ENCODE peak calls at places on chromosome 4, in eight cellular contexts. One of them, this sample, is unnamed.

GRCh38 chr4:147160908-147161513 is 215.3 kb upstream of the TTC29 start:
- DNase-seq in vagina: no peak
- DNase-seq in cardiac fibroblast: peak; percentile 80
- DNase-seq in kidney epithelial cell: peak; percentile 25
- DNase-seq in ovary: no peak
- DNase-seq in ascending aorta: no peak
- DNase-seq in transverse colon: no peak
- DNase-seq in endothelial cell of umbilical vein: peak; percentile 53
- DNase-seq in this sample: no peak

GRCh38 chr4:149203256-149204001 is 612.2 kb downstream of the IQCM start:
- DNase-seq in vagina: no peak
- DNase-seq in cardiac fibroblast: peak; percentile 54
- DNase-seq in kidney epithelial cell: no peak
- DNase-seq in ovary: no peak
- DNase-seq in ascending aorta: no peak
- DNase-seq in transverse colon: no peak
- DNase-seq in endothelial cell of umbilical vein: no peak
- DNase-seq in this sample: peak; percentile 58

GRCh38 chr4:38091636-38092035 is 131.4 kb downstream of the PTTG2 start:
- DNase-seq in vagina: no peak
- DNase-seq in cardiac fibroblast: peak; percentile 37
- DNase-seq in kidney epithelial cell: no peak
- DNase-seq in ovary: no peak
- DNase-seq in ascending aorta: no peak
- DNase-seq in transverse colon: no peak
- DNase-seq in endothelial cell of umbilical vein: no peak
- DNase-seq in this sample: no peak

GRCh38 chr4:43251760-43252317 is 359.3 kb downstream of the GRXCR1 start:
- DNase-seq in vagina: no peak
- DNase-seq in cardiac fibroblast: no peak
- DNase-seq in kidney epithelial cell: no peak
- DNase-seq in ovary: no peak
- DNase-seq in ascending aorta: no peak
- DNase-seq in transverse colon: no peak
- DNase-seq in endothelial cell of umbilical vein: no peak
- DNase-seq in this sample: no peak

GRCh38 chr4:39614487-39615162 is 24.0 kb downstream of the SMIM14 start:
- DNase-seq in vagina: no peak
- DNase-seq in cardiac fibroblast: peak; percentile 73
- DNase-seq in kidney epithelial cell: no peak
- DNase-seq in ovary: no peak
- DNase-seq in ascending aorta: no peak
- DNase-seq in transverse colon: no peak
- DNase-seq in endothelial cell of umbilical vein: peak; percentile 67
- DNase-seq in this sample: no peak

GRCh38 chr4:84895283-84895682 is 71.2 kb downstream of the WDFY3 start:
- DNase-seq in vagina: no peak
- DNase-seq in cardiac fibroblast: no peak
- DNase-seq in kidney epithelial cell: no peak
- DNase-seq in ovary: no peak
- DNase-seq in ascending aorta: no peak
- DNase-seq in transverse colon: no peak
- DNase-seq in endothelial cell of umbilical vein: no peak
- DNase-seq in this sample: no peak

GRCh38 chr4:130648570-130648969 is 1552.6 kb downstream of the C4orf33 start:
- DNase-seq in vagina: no peak
- DNase-seq in cardiac fibroblast: no peak
- DNase-seq in kidney epithelial cell: no peak
- DNase-seq in ovary: no peak
- DNase-seq in ascending aorta: no peak
- DNase-seq in transverse colon: no peak
- DNase-seq in endothelial cell of umbilical vein: no peak
- DNase-seq in this sample: no peak

GRCh38 chr4:121168446-121168845 is 4.3 kb upstream of the TNIP3 start:
- DNase-seq in vagina: no peak
- DNase-seq in cardiac fibroblast: no peak
- DNase-seq in kidney epithelial cell: no peak
- DNase-seq in ovary: no peak
- DNase-seq in ascending aorta: no peak
- DNase-seq in transverse colon: no peak
- DNase-seq in endothelial cell of umbilical vein: no peak
- DNase-seq in this sample: no peak

GRCh38 chr4:176400816-176401461 is 81.2 kb downstream of the SPCS3 start:
- DNase-seq in vagina: no peak
- DNase-seq in cardiac fibroblast: no peak
- DNase-seq in kidney epithelial cell: no peak
- DNase-seq in ovary: no peak
- DNase-seq in ascending aorta: no peak
- DNase-seq in transverse colon: no peak
- DNase-seq in endothelial cell of umbilical vein: no peak
- DNase-seq in this sample: no peak

GRCh38 chr4:112735474-112735951 is 98.6 kb downstream of the LARP7 start:
- DNase-seq in vagina: no peak
- DNase-seq in cardiac fibroblast: no peak
- DNase-seq in kidney epithelial cell: no peak
- DNase-seq in ovary: no peak
- DNase-seq in ascending aorta: no peak
- DNase-seq in transverse colon: no peak
- DNase-seq in endothelial cell of umbilical vein: no peak
- DNase-seq in this sample: no peak

GRCh38 chr4:80253510-80253909 is 13.0 kb upstream of the FGF5 start:
- DNase-seq in vagina: no peak
- DNase-seq in cardiac fibroblast: no peak
- DNase-seq in kidney epithelial cell: no peak
- DNase-seq in ovary: no peak
- DNase-seq in ascending aorta: no peak
- DNase-seq in transverse colon: no peak
- DNase-seq in endothelial cell of umbilical vein: no peak
- DNase-seq in this sample: no peak

GRCh38 chr4:173370130-173370476 is 651 bp upstream of the SAP30 start:
- DNase-seq in vagina: peak; percentile 97
- DNase-seq in cardiac fibroblast: no peak
- DNase-seq in kidney epithelial cell: no peak
- DNase-seq in ovary: peak; percentile 77
- DNase-seq in ascending aorta: peak; percentile 92
- DNase-seq in transverse colon: peak; percentile 65
- DNase-seq in endothelial cell of umbilical vein: no peak
- DNase-seq in this sample: no peak

GRCh38 chr4:37825943-37826281 is 574 bp upstream of the PGM2 start:
- DNase-seq in vagina: no peak
- DNase-seq in cardiac fibroblast: no peak
- DNase-seq in kidney epithelial cell: no peak
- DNase-seq in ovary: no peak
- DNase-seq in ascending aorta: no peak
- DNase-seq in transverse colon: peak; percentile 18
- DNase-seq in endothelial cell of umbilical vein: no peak
- DNase-seq in this sample: no peak

GRCh38 chr4:125522992-125523391 is 208.2 kb downstream of the FAT4 start:
- DNase-seq in vagina: no peak
- DNase-seq in cardiac fibroblast: no peak
- DNase-seq in kidney epithelial cell: no peak
- DNase-seq in ovary: no peak
- DNase-seq in ascending aorta: no peak
- DNase-seq in transverse colon: no peak
- DNase-seq in endothelial cell of umbilical vein: no peak
- DNase-seq in this sample: no peak

GRCh38 chr4:569958-570667 is 6.0 kb downstream of the TMEM271 start:
- DNase-seq in vagina: no peak
- DNase-seq in cardiac fibroblast: no peak
- DNase-seq in kidney epithelial cell: no peak
- DNase-seq in ovary: no peak
- DNase-seq in ascending aorta: no peak
- DNase-seq in transverse colon: no peak
- DNase-seq in endothelial cell of umbilical vein: no peak
- DNase-seq in this sample: no peak

GRCh38 chr4:570754-571153 is 5.3 kb downstream of the TMEM271 start:
- DNase-seq in vagina: no peak
- DNase-seq in cardiac fibroblast: no peak
- DNase-seq in kidney epithelial cell: no peak
- DNase-seq in ovary: no peak
- DNase-seq in ascending aorta: no peak
- DNase-seq in transverse colon: no peak
- DNase-seq in endothelial cell of umbilical vein: no peak
- DNase-seq in this sample: no peak

GRCh38 chr4:568351-568652 is 7.8 kb downstream of the TMEM271 start:
- DNase-seq in vagina: no peak
- DNase-seq in cardiac fibroblast: no peak
- DNase-seq in kidney epithelial cell: no peak
- DNase-seq in ovary: no peak
- DNase-seq in ascending aorta: no peak
- DNase-seq in transverse colon: no peak
- DNase-seq in endothelial cell of umbilical vein: no peak
- DNase-seq in this sample: no peak

GRCh38 chr4:567457-568350 is 8.4 kb downstream of the TMEM271 start:
- DNase-seq in vagina: no peak
- DNase-seq in cardiac fibroblast: no peak
- DNase-seq in kidney epithelial cell: no peak
- DNase-seq in ovary: no peak
- DNase-seq in ascending aorta: no peak
- DNase-seq in transverse colon: no peak
- DNase-seq in endothelial cell of umbilical vein: no peak
- DNase-seq in this sample: no peak

GRCh38 chr4:568962-569361 is 7.1 kb downstream of the TMEM271 start:
- DNase-seq in vagina: no peak
- DNase-seq in cardiac fibroblast: no peak
- DNase-seq in kidney epithelial cell: no peak
- DNase-seq in ovary: no peak
- DNase-seq in ascending aorta: no peak
- DNase-seq in transverse colon: no peak
- DNase-seq in endothelial cell of umbilical vein: no peak
- DNase-seq in this sample: no peak
- TF ChIP-seq CTCF in vagina: no peak
- TF ChIP-seq CTCF in cardiac fibroblast: no peak
- TF ChIP-seq CTCF in kidney epithelial cell: no peak
- TF ChIP-seq CTCF in ovary: no peak
- TF ChIP-seq CTCF in ascending aorta: no peak
- TF ChIP-seq CTCF in transverse colon: no peak
- TF ChIP-seq CTCF in endothelial cell of umbilical vein: no peak
- TF ChIP-seq CTCF in this sample: no peak

GRCh38 chr4:143587703-143588102 is 74.2 kb downstream of the SMARCA5 start:
- DNase-seq in vagina: no peak
- DNase-seq in cardiac fibroblast: peak; percentile 37
- DNase-seq in kidney epithelial cell: no peak
- DNase-seq in ovary: no peak
- DNase-seq in ascending aorta: no peak
- DNase-seq in transverse colon: no peak
- DNase-seq in endothelial cell of umbilical vein: peak; percentile 25
- DNase-seq in this sample: peak; percentile 8
- TF ChIP-seq CTCF in vagina: no peak
- TF ChIP-seq CTCF in cardiac fibroblast: peak; percentile 17
- TF ChIP-seq CTCF in kidney epithelial cell: no peak
- TF ChIP-seq CTCF in ovary: no peak
- TF ChIP-seq CTCF in ascending aorta: no peak
- TF ChIP-seq CTCF in transverse colon: no peak
- TF ChIP-seq CTCF in endothelial cell of umbilical vein: no peak
- TF ChIP-seq CTCF in this sample: peak; percentile 24

DNA sequence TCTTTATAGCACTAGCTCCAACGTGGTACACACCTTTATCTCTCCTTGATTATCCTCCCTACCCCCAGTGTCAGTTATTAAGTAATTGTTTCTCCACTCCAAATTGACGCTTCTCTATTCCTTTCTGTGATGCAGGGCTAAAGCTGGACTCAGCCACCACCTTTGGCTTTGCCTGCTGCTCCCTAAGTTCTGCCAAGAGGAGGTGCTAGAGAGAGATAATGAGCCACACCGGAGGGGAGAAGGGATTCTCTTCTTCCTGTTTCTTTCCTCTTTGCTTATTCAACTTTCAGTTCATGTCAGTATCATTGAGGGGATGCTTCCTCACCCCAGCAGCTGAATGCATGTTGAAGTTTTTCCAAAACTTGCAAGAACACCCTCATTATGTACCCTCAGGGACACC is 176.5 kb downstream of the GBA3 start:
- DNase-seq in vagina: no peak
- DNase-seq in cardiac fibroblast: no peak
- DNase-seq in kidney epithelial cell: no peak
- DNase-seq in ovary: no peak
- DNase-seq in ascending aorta: no peak
- DNase-seq in transverse colon: no peak
- DNase-seq in endothelial cell of umbilical vein: no peak
- DNase-seq in this sample: no peak
- TF ChIP-seq CTCF in vagina: no peak
- TF ChIP-seq CTCF in cardiac fibroblast: no peak
- TF ChIP-seq CTCF in kidney epithelial cell: peak; percentile 8
- TF ChIP-seq CTCF in ovary: no peak
- TF ChIP-seq CTCF in ascending aorta: no peak
- TF ChIP-seq CTCF in transverse colon: no peak
- TF ChIP-seq CTCF in endothelial cell of umbilical vein: no peak
- TF ChIP-seq CTCF in this sample: peak; percentile 26

DNA sequence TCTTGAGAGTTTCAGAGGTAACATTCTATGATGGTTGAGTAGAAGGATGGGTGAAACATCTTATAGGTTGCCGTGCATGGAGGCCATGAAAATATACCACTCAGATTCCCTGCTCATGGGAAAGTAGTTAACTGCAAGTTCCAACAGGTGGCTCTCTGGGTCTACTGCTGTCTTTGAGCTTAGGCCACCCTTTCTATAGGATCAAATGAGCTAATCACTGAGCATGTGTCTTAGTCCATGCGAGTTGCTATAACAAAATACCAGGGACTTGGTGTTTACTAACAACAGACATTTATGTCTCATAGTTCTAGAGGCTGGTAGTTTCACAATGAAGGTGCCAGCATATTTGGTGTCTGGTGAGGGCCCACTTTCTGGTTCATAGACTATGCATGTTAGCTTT is 144.8 kb upstream of the UNC5C start:
- DNase-seq in vagina: no peak
- DNase-seq in cardiac fibroblast: peak; percentile 49
- DNase-seq in kidney epithelial cell: no peak
- DNase-seq in ovary: no peak
- DNase-seq in ascending aorta: no peak
- DNase-seq in transverse colon: no peak
- DNase-seq in endothelial cell of umbilical vein: peak; percentile 36
- DNase-seq in this sample: no peak
- TF ChIP-seq CTCF in vagina: no peak
- TF ChIP-seq CTCF in cardiac fibroblast: peak; percentile 46
- TF ChIP-seq CTCF in kidney epithelial cell: peak; percentile 46
- TF ChIP-seq CTCF in ovary: no peak
- TF ChIP-seq CTCF in ascending aorta: no peak
- TF ChIP-seq CTCF in transverse colon: no peak
- TF ChIP-seq CTCF in endothelial cell of umbilical vein: peak; percentile 16
- TF ChIP-seq CTCF in this sample: peak; percentile 11

GRCh38 chr4:4852591-4853362 is 6.7 kb upstream of the MSX1 start:
- DNase-seq in vagina: peak; percentile 93
- DNase-seq in cardiac fibroblast: peak; percentile 60
- DNase-seq in kidney epithelial cell: peak; percentile 29
- DNase-seq in ovary: peak; percentile 43
- DNase-seq in ascending aorta: peak; percentile 74
- DNase-seq in transverse colon: no peak
- DNase-seq in endothelial cell of umbilical vein: peak; percentile 22
- DNase-seq in this sample: no peak
- TF ChIP-seq CTCF in vagina: no peak
- TF ChIP-seq CTCF in cardiac fibroblast: peak; percentile 23
- TF ChIP-seq CTCF in kidney epithelial cell: no peak
- TF ChIP-seq CTCF in ovary: no peak
- TF ChIP-seq CTCF in ascending aorta: no peak
- TF ChIP-seq CTCF in transverse colon: no peak
- TF ChIP-seq CTCF in endothelial cell of umbilical vein: peak; percentile 28
- TF ChIP-seq CTCF in this sample: peak; percentile 14

DNA sequence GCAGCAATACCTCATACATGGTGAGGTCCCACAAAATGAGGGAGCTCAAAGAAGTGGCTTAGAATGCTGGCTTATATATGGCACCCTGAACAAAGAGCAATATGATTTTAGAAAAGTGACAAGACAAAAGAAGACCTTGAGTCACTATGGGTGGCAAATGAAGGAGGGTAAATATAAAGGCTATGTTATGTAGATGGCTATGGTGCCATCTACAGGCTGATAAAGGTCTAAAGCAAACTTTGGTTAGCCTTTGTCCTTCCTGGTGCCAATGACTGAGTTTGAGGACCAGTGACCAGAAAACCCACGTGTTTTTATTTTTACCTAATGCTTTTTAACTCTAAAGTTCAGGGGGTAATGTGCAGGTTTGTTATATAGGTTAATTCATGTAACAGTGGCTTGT is 151.8 kb downstream of the CCNG2 start:
- DNase-seq in vagina: no peak
- DNase-seq in cardiac fibroblast: peak; percentile 49
- DNase-seq in kidney epithelial cell: no peak
- DNase-seq in ovary: no peak
- DNase-seq in ascending aorta: no peak
- DNase-seq in transverse colon: no peak
- DNase-seq in endothelial cell of umbilical vein: peak; percentile 8
- DNase-seq in this sample: no peak
- TF ChIP-seq CTCF in vagina: no peak
- TF ChIP-seq CTCF in cardiac fibroblast: peak; percentile 41
- TF ChIP-seq CTCF in kidney epithelial cell: peak; percentile 19
- TF ChIP-seq CTCF in ovary: no peak
- TF ChIP-seq CTCF in ascending aorta: no peak
- TF ChIP-seq CTCF in transverse colon: peak; percentile 18
- TF ChIP-seq CTCF in endothelial cell of umbilical vein: peak; percentile 25
- TF ChIP-seq CTCF in this sample: peak; percentile 54